ENCODE peak calls at places on chromosomes 12 and 14, in four cellular contexts. O is spleen, V is HCT116, L is OCI-LY7. Z is an unnamed sample. For H3K4me1, the result is how much of the 10 kb centered on the place peaks cover.

GRCh38 chr14:32252030-32252670 is 49.1 kb upstream of the RNU6-8 start:
- DNase-seq in O (no peak), V (peak), L (peak), Z (no peak)

GRCh38 chr12:92968201-92968813 is 39.2 kb upstream of the EEA1 start:
- DNase-seq in O (no peak), V (no peak), L (no peak), Z (no peak)

GRCh38 chr12:122306407-122306806 is 40.1 kb upstream of the VPS33A start:
- DNase-seq in O (no peak), V (no peak), L (peak), Z (no peak)

GRCh38 chr12:111405856-111406473 is at the start of gene SH2B3:
- DNase-seq in O (no peak), V (no peak), L (no peak), Z (no peak)

GRCh38 chr12:14768823-14769405 is 34.4 kb downstream of the WBP11 start:
- DNase-seq in O (peak), V (no peak), L (peak), Z (no peak)

GRCh38 chr14:54342806-54343205 is 54.0 kb upstream of the CDKN3 start:
- DNase-seq in O (no peak), V (no peak), L (no peak), Z (no peak)

GRCh38 chr12:71558445-71558844 is 105.2 kb downstream of the ZFC3H1 start:
- DNase-seq in O (no peak), V (no peak), L (no peak), Z (no peak)

GRCh38 chr14:78202976-78203375 is 32.8 kb downstream of the NRXN3 start:
- DNase-seq in O (no peak), V (no peak), L (no peak), Z (no peak)

GRCh38 chr12:125988545-125988944 is 923.3 kb downstream of the AACS start:
- DNase-seq in O (no peak), V (no peak), L (no peak), Z (no peak)

GRCh38 chr12:29073631-29074239 is 75.3 kb upstream of the FAR2 start:
- DNase-seq in O (no peak), V (peak), L (peak), Z (no peak)

GRCh38 chr12:104736307-104736706 is 221.8 kb downstream of the SLC41A2 start:
- DNase-seq in O (no peak), V (no peak), L (no peak), Z (no peak)

GRCh38 chr12:80598004-80598606 is 109.3 kb upstream of the MYF6 start:
- DNase-seq in O (no peak), V (peak), L (peak), Z (no peak)

GRCh38 chr12:76591461-76591860 is 31.9 kb upstream of the OSBPL8 start:
- DNase-seq in O (no peak), V (no peak), L (no peak), Z (no peak)

GRCh38 chr14:61438036-61438435 is 116.7 kb downstream of the PRKCH start:
- DNase-seq in O (no peak), V (no peak), L (no peak), Z (no peak)

GRCh38 chr12:12214635-12215131 is 52.2 kb downstream of the LRP6 start:
- DNase-seq in O (no peak), V (no peak), L (peak), Z (no peak)

GRCh38 chr14:83909507-83909906 is 1620.4 kb upstream of the FLRT2 start:
- DNase-seq in O (no peak), V (no peak), L (no peak), Z (no peak)

GRCh38 chr12:67018105-67018504 is 251.1 kb upstream of the CAND1 start:
- DNase-seq in O (no peak), V (no peak), L (no peak), Z (no peak)

GRCh38 chr12:6233121-6233971 is 33.1 kb downstream of the CD9 start:
- DNase-seq in O (no peak), V (no peak), L (no peak), Z (no peak)
- H3K4me1 ChIP-seq in O (under half), V (under half), L (under half), Z (half or more)

DNA sequence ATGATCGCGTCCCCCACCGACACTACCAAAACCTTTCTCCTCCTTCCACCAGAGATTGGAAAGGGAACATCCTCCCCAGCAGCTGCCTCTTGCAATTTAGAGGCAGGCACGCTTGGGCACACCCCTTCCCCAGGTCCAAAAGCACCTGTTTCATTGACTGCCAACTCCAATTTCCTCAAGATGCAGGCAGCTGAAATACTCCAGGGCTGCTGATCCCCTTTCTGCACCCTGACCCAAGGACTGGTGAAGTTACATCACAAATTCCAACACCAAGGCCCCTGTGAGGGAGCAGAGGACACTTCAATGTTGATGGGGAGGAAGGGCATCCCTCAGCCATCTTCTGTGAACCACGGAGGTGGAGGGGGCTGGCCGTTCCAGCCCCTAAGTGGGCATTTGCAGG is 33.8 kb downstream of the BCL11B start:
- DNase-seq in O (no peak), V (no peak), L (no peak), Z (no peak)
- H3K4me1 ChIP-seq in O (under half), V (under half), L (under half), Z (under half)

GRCh38 chr12:116918464-116918863 is 7.7 kb downstream of the FBXW8 start:
- DNase-seq in O (no peak), V (no peak), L (no peak), Z (no peak)

GRCh38 chr12:116919247-116919671 is 8.5 kb downstream of the FBXW8 start:
- DNase-seq in O (no peak), V (no peak), L (no peak), Z (no peak)

GRCh38 chr12:116919706-116920485 is 9.1 kb downstream of the FBXW8 start:
- DNase-seq in O (no peak), V (no peak), L (no peak), Z (no peak)

GRCh38 chr12:116922194-116922897 is 11.6 kb downstream of the FBXW8 start:
- DNase-seq in O (no peak), V (no peak), L (peak), Z (no peak)

DNA sequence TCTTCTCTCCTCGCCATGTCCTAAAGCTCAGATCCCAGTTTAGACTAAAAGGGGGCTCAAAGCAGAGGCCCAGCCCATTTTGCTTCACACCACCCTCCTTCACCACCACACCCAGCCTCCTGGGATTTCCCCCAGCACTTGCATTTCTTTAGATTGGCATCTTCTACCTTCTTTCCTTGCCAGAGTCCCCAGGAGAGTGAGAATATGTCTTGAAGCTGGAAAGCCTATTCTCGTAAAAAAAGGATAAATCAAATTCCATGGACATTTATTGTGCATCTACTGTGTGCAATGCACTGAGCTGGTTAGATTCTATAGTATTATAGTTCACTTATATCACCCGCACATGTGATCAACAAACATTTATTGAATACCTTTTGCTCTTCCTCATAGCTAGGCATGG is 10.2 kb downstream of the FBXW8 start:
- DNase-seq in O (no peak), V (no peak), L (no peak), Z (no peak)
- H3K4me1 ChIP-seq in O (under half), V (under half), L (under half), Z (under half)

GRCh38 chr12:46266869-46267617 is 1.8 kb downstream of the SLC38A1 start:
- DNase-seq in O (peak), V (no peak), L (peak), Z (peak)
- H3K4me1 ChIP-seq in O (under half), V (half or more), L (half or more), Z (half or more)

GRCh38 chr14:76955575-76956252 is 72.8 kb downstream of the IRF2BPL start:
- DNase-seq in O (peak), V (no peak), L (peak), Z (no peak)

GRCh38 chr14:76954791-76955190 is 73.7 kb downstream of the IRF2BPL start:
- DNase-seq in O (no peak), V (no peak), L (no peak), Z (no peak)

GRCh38 chr14:76954371-76954770 is 74.1 kb downstream of the IRF2BPL start:
- DNase-seq in O (no peak), V (no peak), L (no peak), Z (no peak)

GRCh38 chr14:76951149-76951548 is 77.4 kb downstream of the IRF2BPL start:
- DNase-seq in O (no peak), V (no peak), L (no peak), Z (no peak)

DNA sequence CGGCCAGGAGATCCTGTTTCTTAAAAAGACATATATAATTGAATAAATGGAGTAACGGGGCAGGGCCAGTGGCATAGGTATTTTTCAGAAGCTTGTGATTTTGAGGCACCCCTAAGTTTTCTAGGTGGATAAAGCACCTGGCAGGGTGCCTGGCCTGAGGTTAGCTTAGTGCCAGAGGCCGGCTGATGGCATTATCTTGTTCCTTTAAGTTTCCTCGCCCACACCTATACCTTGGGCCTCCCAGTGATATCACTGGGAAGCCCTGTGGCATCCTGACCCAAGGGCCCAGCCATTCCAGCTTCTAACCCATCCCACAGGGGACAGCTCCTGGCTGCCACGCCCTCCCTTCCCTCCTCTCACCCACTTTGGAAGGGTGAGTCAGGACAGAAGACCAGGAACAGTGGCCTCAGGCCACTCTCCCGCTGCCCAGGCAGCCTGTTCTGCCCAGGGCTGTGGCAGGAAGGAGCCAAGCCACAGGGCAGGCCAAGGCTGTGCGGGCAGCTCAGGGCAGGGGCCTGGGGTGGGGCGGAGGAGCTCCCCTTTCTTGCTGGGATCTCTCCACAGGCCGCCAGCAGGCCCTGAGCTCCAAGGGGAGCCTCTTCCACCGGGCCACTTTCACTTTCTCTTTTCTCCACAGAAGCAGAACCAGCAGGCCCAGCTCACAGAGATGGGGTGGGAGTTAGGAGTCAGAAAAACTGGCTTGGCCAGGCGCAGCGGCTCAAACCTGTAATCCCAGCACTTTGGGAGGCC is 75.1 kb downstream of the IRF2BPL start:
- DNase-seq in O (peak), V (peak), L (no peak), Z (peak)
- H3K4me1 ChIP-seq in O (under half), V (half or more), L (under half), Z (half or more)

GRCh38 chr14:20714593-20715250 is 26.2 kb downstream of the ANG start:
- DNase-seq in O (peak), V (no peak), L (no peak), Z (peak)
- H3K4me1 ChIP-seq in O (under half), V (under half), L (under half), Z (under half)

DNA sequence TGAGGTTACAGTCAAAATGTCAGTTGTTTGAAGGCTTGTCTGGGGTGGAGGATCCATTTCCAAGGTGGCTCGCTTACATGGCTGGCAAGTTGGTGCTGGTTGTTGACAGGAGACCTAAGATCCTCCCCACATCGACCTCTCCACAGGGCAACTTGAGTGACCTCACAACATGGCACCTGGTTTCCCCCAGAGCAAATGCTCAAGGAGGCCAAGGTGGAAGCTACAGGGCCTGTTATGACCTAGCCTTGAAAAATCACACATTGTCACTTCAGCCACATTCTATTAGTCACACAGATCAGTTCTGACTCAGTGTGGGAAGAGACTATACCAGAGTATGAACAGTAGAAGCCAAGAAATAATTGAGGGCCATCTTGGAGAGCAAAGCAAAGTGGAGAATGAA is 11.3 kb upstream of the GNG2 start:
- DNase-seq in O (no peak), V (no peak), L (no peak), Z (no peak)
- H3K4me1 ChIP-seq in O (under half), V (under half), L (half or more), Z (under half)

GRCh38 chr14:99966030-99966429 is 99.2 kb upstream of the EVL start:
- DNase-seq in O (no peak), V (no peak), L (no peak), Z (no peak)

GRCh38 chr14:99961826-99962518 is 103.2 kb upstream of the EVL start:
- DNase-seq in O (no peak), V (no peak), L (no peak), Z (no peak)

GRCh38 chr14:99966436-99966835 is 98.8 kb upstream of the EVL start:
- DNase-seq in O (no peak), V (no peak), L (no peak), Z (no peak)

GRCh38 chr14:99966912-99967311 is 98.3 kb upstream of the EVL start:
- DNase-seq in O (no peak), V (no peak), L (no peak), Z (no peak)

GRCh38 chr14:99964979-99965378 is 100.2 kb upstream of the EVL start:
- DNase-seq in O (no peak), V (no peak), L (no peak), Z (no peak)
- H3K4me1 ChIP-seq in O (under half), V (under half), L (under half), Z (under half)